ENCODE peak calls at places on chromosomes 12 and 14, in seven cellular contexts. One of them, this sample, is unnamed.

GRCh38 chr12:25840678-25841077 is 117.8 kb upstream of the RASSF8 start:
- DNase-seq in bronchial epithelial cell: no peak
- DNase-seq in transverse colon: no peak
- DNase-seq in mesenchymal stem cell: no peak
- DNase-seq in RWPE2: no peak
- DNase-seq in neural progenitor cell: no peak
- DNase-seq in mammary epithelial cell: no peak
- DNase-seq in this sample: no peak

GRCh38 chr12:110245278-110245868 is 35.7 kb upstream of the ATP2A2 start:
- DNase-seq in bronchial epithelial cell: no peak
- DNase-seq in transverse colon: peak; percentile 81
- DNase-seq in mesenchymal stem cell: no peak
- DNase-seq in RWPE2: no peak
- DNase-seq in neural progenitor cell: peak; percentile 55
- DNase-seq in mammary epithelial cell: no peak
- DNase-seq in this sample: no peak

GRCh38 chr12:71840226-71840847 is 778 bp downstream of the TBC1D15 start:
- DNase-seq in bronchial epithelial cell: peak; percentile 92
- DNase-seq in transverse colon: no peak
- DNase-seq in mesenchymal stem cell: peak; percentile 95
- DNase-seq in RWPE2: no peak
- DNase-seq in neural progenitor cell: no peak
- DNase-seq in mammary epithelial cell: peak; percentile 86
- DNase-seq in this sample: no peak

GRCh38 chr14:65255029-65255545 is 152.8 kb upstream of the MAX start:
- DNase-seq in bronchial epithelial cell: peak; percentile 96
- DNase-seq in transverse colon: no peak
- DNase-seq in mesenchymal stem cell: peak; percentile 63
- DNase-seq in RWPE2: no peak
- DNase-seq in neural progenitor cell: no peak
- DNase-seq in mammary epithelial cell: peak; percentile 97
- DNase-seq in this sample: no peak

GRCh38 chr14:75724414-75725204 is 63.6 kb downstream of the TTLL5 start:
- DNase-seq in bronchial epithelial cell: no peak
- DNase-seq in transverse colon: no peak
- DNase-seq in mesenchymal stem cell: no peak
- DNase-seq in RWPE2: no peak
- DNase-seq in neural progenitor cell: no peak
- DNase-seq in mammary epithelial cell: no peak
- DNase-seq in this sample: no peak

GRCh38 chr12:130186631-130187269 is 24.5 kb downstream of the FZD10 start:
- DNase-seq in bronchial epithelial cell: peak; percentile 90
- DNase-seq in transverse colon: no peak
- DNase-seq in mesenchymal stem cell: no peak
- DNase-seq in RWPE2: peak; percentile 91
- DNase-seq in neural progenitor cell: no peak
- DNase-seq in mammary epithelial cell: peak; percentile 12
- DNase-seq in this sample: no peak

GRCh38 chr12:9064201-9064814 is 51.4 kb downstream of the A2M start:
- DNase-seq in bronchial epithelial cell: peak; percentile 60
- DNase-seq in transverse colon: peak; percentile 67
- DNase-seq in mesenchymal stem cell: peak; percentile 65
- DNase-seq in RWPE2: no peak
- DNase-seq in neural progenitor cell: peak; percentile 83
- DNase-seq in mammary epithelial cell: peak; percentile 62
- DNase-seq in this sample: peak; percentile 70

GRCh38 chr12:129719426-129719825 is 184.4 kb downstream of the TMEM132D start:
- DNase-seq in bronchial epithelial cell: no peak
- DNase-seq in transverse colon: no peak
- DNase-seq in mesenchymal stem cell: no peak
- DNase-seq in RWPE2: no peak
- DNase-seq in neural progenitor cell: no peak
- DNase-seq in mammary epithelial cell: no peak
- DNase-seq in this sample: no peak

GRCh38 chr12:67517181-67517887 is 131.2 kb upstream of the DYRK2 start:
- DNase-seq in bronchial epithelial cell: peak; percentile 99
- DNase-seq in transverse colon: peak; percentile 23
- DNase-seq in mesenchymal stem cell: no peak
- DNase-seq in RWPE2: peak; percentile 75
- DNase-seq in neural progenitor cell: no peak
- DNase-seq in mammary epithelial cell: peak; percentile 96
- DNase-seq in this sample: peak; percentile 65

GRCh38 chr12:116236986-116237385 is 40.5 kb downstream of the MED13L start:
- DNase-seq in bronchial epithelial cell: no peak
- DNase-seq in transverse colon: no peak
- DNase-seq in mesenchymal stem cell: no peak
- DNase-seq in RWPE2: no peak
- DNase-seq in neural progenitor cell: peak; percentile 29
- DNase-seq in mammary epithelial cell: no peak
- DNase-seq in this sample: no peak

GRCh38 chr12:17759982-17760381 is 330.0 kb downstream of the RERGL start:
- DNase-seq in bronchial epithelial cell: no peak
- DNase-seq in transverse colon: no peak
- DNase-seq in mesenchymal stem cell: no peak
- DNase-seq in RWPE2: no peak
- DNase-seq in neural progenitor cell: no peak
- DNase-seq in mammary epithelial cell: no peak
- DNase-seq in this sample: no peak

GRCh38 chr12:80714055-80714454 is 2.7 kb upstream of the MYF5 start:
- DNase-seq in bronchial epithelial cell: no peak
- DNase-seq in transverse colon: no peak
- DNase-seq in mesenchymal stem cell: peak; percentile 37
- DNase-seq in RWPE2: no peak
- DNase-seq in neural progenitor cell: peak; percentile 73
- DNase-seq in mammary epithelial cell: no peak
- DNase-seq in this sample: no peak

GRCh38 chr14:23183479-23183878 is at the start of gene SLC7A8:
- DNase-seq in bronchial epithelial cell: no peak
- DNase-seq in transverse colon: peak; percentile 67
- DNase-seq in mesenchymal stem cell: no peak
- DNase-seq in RWPE2: no peak
- DNase-seq in neural progenitor cell: peak; percentile 85
- DNase-seq in mammary epithelial cell: no peak
- DNase-seq in this sample: peak; percentile 80

GRCh38 chr14:101559624-101560533 is 1.4 kb upstream of the DIO3 start:
- DNase-seq in bronchial epithelial cell: no peak
- DNase-seq in transverse colon: peak; percentile 48
- DNase-seq in mesenchymal stem cell: no peak
- DNase-seq in RWPE2: no peak
- DNase-seq in neural progenitor cell: peak; percentile 84
- DNase-seq in mammary epithelial cell: no peak
- DNase-seq in this sample: no peak

GRCh38 chr12:97426485-97427116 is 36.0 kb upstream of the RMST start:
- DNase-seq in bronchial epithelial cell: no peak
- DNase-seq in transverse colon: no peak
- DNase-seq in mesenchymal stem cell: no peak
- DNase-seq in RWPE2: no peak
- DNase-seq in neural progenitor cell: no peak
- DNase-seq in mammary epithelial cell: no peak
- DNase-seq in this sample: peak; percentile 25

GRCh38 chr12:88237954-88238353 is 95.8 kb downstream of the TMTC3 start:
- DNase-seq in bronchial epithelial cell: peak; percentile 92
- DNase-seq in transverse colon: no peak
- DNase-seq in mesenchymal stem cell: peak; percentile 67
- DNase-seq in RWPE2: no peak
- DNase-seq in neural progenitor cell: no peak
- DNase-seq in mammary epithelial cell: peak; percentile 82
- DNase-seq in this sample: no peak

GRCh38 chr12:53251477-53252348 is 16.4 kb upstream of the ESPL1 start:
- DNase-seq in bronchial epithelial cell: peak; percentile 71
- DNase-seq in transverse colon: peak; percentile 80
- DNase-seq in mesenchymal stem cell: peak; percentile 73
- DNase-seq in RWPE2: no peak
- DNase-seq in neural progenitor cell: peak; percentile 96
- DNase-seq in mammary epithelial cell: peak; percentile 72
- DNase-seq in this sample: peak; percentile 87

GRCh38 chr12:120817559-120818330 is 86.4 kb downstream of the SPPL3 start:
- DNase-seq in bronchial epithelial cell: no peak
- DNase-seq in transverse colon: no peak
- DNase-seq in mesenchymal stem cell: no peak
- DNase-seq in RWPE2: no peak
- DNase-seq in neural progenitor cell: no peak
- DNase-seq in mammary epithelial cell: no peak
- DNase-seq in this sample: no peak

GRCh38 chr12:48180424-48180823 is 3.0 kb upstream of the CCDC184 start:
- DNase-seq in bronchial epithelial cell: no peak
- DNase-seq in transverse colon: no peak
- DNase-seq in mesenchymal stem cell: no peak
- DNase-seq in RWPE2: no peak
- DNase-seq in neural progenitor cell: no peak
- DNase-seq in mammary epithelial cell: no peak
- DNase-seq in this sample: no peak

GRCh38 chr14:69398053-69398817 is at the start of the genes ERH and SLC39A9:
- DNase-seq in bronchial epithelial cell: peak; percentile 93
- DNase-seq in transverse colon: peak; percentile 96
- DNase-seq in mesenchymal stem cell: peak; percentile 99
- DNase-seq in RWPE2: peak; percentile 98
- DNase-seq in neural progenitor cell: peak; percentile 97
- DNase-seq in mammary epithelial cell: peak; percentile 96
- DNase-seq in this sample: peak; percentile 97

GRCh38 chr14:69395929-69396328 is 2.2 kb downstream of the ERH start:
- DNase-seq in bronchial epithelial cell: no peak
- DNase-seq in transverse colon: no peak
- DNase-seq in mesenchymal stem cell: no peak
- DNase-seq in RWPE2: no peak
- DNase-seq in neural progenitor cell: no peak
- DNase-seq in mammary epithelial cell: no peak
- DNase-seq in this sample: no peak

GRCh38 chr14:69399750-69400149 is 1.3 kb downstream of the SLC39A9 start:
- DNase-seq in bronchial epithelial cell: no peak
- DNase-seq in transverse colon: no peak
- DNase-seq in mesenchymal stem cell: no peak
- DNase-seq in RWPE2: no peak
- DNase-seq in neural progenitor cell: no peak
- DNase-seq in mammary epithelial cell: no peak
- DNase-seq in this sample: no peak

GRCh38 chr14:69398818-69399210 is 322 bp downstream of the SLC39A9 start:
- DNase-seq in bronchial epithelial cell: no peak
- DNase-seq in transverse colon: no peak
- DNase-seq in mesenchymal stem cell: no peak
- DNase-seq in RWPE2: no peak
- DNase-seq in neural progenitor cell: no peak
- DNase-seq in mammary epithelial cell: no peak
- DNase-seq in this sample: no peak

DNA sequence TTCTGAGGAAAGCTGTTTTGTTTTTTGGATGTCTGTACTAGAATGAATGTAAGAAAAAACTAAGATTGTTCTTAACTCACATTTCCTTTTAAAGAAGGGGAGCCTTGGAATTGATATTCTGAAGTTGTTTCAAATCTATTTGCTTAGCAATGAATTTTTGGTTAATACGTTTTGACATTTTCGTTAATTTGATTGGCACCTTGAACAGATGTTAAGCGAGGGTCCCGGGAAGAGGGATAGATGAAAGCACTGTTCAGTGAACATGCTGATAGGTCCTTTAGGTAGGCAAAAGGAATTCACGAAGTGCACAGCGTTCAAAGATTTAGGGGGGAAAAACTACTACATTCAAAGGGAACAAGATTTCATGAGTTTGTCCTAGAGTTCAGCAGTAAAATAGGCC is 1.7 kb downstream of the SLC39A9 start:
- DNase-seq in bronchial epithelial cell: no peak
- DNase-seq in transverse colon: no peak
- DNase-seq in mesenchymal stem cell: no peak
- DNase-seq in RWPE2: no peak
- DNase-seq in neural progenitor cell: no peak
- DNase-seq in mammary epithelial cell: no peak
- DNase-seq in this sample: no peak
- H3K4me3 ChIP-seq in bronchial epithelial cell: peak overlapping the region; percentile 94
- H3K4me3 ChIP-seq in transverse colon: no peak overlapping the region
- H3K4me3 ChIP-seq in mesenchymal stem cell: no peak overlapping the region
- H3K4me3 ChIP-seq in RWPE2: peak overlapping the region; percentile 86
- H3K4me3 ChIP-seq in neural progenitor cell: peak overlapping the region; percentile 93
- H3K4me3 ChIP-seq in mammary epithelial cell: peak overlapping the region; percentile 75
- H3K4me3 ChIP-seq in this sample: peak overlapping the region; percentile 94

DNA sequence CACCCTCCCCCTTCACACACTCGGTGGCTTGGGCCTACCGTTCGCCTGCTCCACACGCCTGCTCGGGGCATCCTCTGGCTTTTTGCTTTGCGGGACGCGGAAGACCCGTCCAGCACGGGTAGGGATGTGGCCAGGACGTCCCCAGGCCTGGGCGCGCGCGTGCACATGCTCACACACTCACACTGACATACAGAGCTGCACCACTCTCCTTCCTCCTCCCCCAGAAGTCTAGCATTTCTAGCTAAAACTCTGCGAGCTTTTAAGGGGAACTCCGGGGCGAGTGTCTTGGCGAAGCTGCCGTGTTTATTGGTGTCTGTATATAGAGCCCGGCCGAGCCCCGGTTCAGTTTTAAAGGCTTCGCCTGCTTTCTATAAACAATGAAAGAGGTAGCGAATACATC is 5.0 kb downstream of the TBX5 start:
- DNase-seq in bronchial epithelial cell: no peak
- DNase-seq in transverse colon: no peak
- DNase-seq in mesenchymal stem cell: no peak
- DNase-seq in RWPE2: no peak
- DNase-seq in neural progenitor cell: peak; percentile 48
- DNase-seq in mammary epithelial cell: no peak
- DNase-seq in this sample: no peak
- H3K4me3 ChIP-seq in bronchial epithelial cell: no peak overlapping the region
- H3K4me3 ChIP-seq in transverse colon: no peak overlapping the region
- H3K4me3 ChIP-seq in mesenchymal stem cell: no peak overlapping the region
- H3K4me3 ChIP-seq in RWPE2: no peak overlapping the region
- H3K4me3 ChIP-seq in neural progenitor cell: no peak overlapping the region
- H3K4me3 ChIP-seq in mammary epithelial cell: no peak overlapping the region
- H3K4me3 ChIP-seq in this sample: no peak overlapping the region

DNA sequence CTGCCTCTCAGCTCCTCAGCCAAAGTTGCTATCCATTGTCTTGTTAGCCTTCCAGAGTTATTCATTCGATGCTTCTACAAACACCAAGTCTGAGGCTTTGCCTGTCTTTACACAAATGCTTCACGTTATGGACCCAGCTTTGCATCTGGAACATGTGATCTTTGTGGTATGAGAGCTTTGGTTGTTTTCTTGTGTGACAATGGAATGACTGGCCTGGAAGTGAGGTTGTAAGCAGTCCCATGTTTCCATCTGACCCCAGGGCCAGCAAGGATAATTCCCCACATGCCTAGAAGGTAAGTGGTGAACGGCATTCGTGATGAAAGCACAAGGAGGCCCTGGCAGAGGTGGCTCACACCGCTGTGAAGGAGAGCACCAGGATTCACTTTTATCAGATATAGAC is 866.7 kb upstream of the TMEM132C start:
- DNase-seq in bronchial epithelial cell: no peak
- DNase-seq in transverse colon: no peak
- DNase-seq in mesenchymal stem cell: no peak
- DNase-seq in RWPE2: no peak
- DNase-seq in neural progenitor cell: no peak
- DNase-seq in mammary epithelial cell: peak; percentile 10
- DNase-seq in this sample: no peak
- H3K4me3 ChIP-seq in bronchial epithelial cell: no peak overlapping the region
- H3K4me3 ChIP-seq in transverse colon: no peak overlapping the region
- H3K4me3 ChIP-seq in mesenchymal stem cell: no peak overlapping the region
- H3K4me3 ChIP-seq in RWPE2: no peak overlapping the region
- H3K4me3 ChIP-seq in neural progenitor cell: no peak overlapping the region
- H3K4me3 ChIP-seq in mammary epithelial cell: no peak overlapping the region
- H3K4me3 ChIP-seq in this sample: no peak overlapping the region

DNA sequence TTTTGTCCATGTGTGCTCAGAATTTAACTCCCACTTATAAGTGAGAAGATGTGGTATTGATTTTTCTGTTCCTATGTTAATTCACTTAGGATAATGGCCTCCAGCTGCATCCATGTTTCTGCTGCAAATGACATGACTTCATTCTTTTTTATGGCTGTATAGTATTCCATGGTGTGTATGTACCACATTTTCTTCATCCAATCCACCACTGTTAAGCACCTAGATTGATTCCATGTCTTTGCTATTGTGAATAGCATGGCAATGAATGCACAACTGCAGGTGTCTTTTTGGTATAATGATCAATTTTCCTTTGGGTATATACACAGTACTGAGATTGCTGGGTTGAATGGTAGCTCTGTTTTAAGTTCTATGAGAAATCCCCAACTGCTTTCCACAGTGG is 657.7 kb downstream of the ETNK1 start:
- DNase-seq in bronchial epithelial cell: no peak
- DNase-seq in transverse colon: no peak
- DNase-seq in mesenchymal stem cell: no peak
- DNase-seq in RWPE2: no peak
- DNase-seq in neural progenitor cell: no peak
- DNase-seq in mammary epithelial cell: no peak
- DNase-seq in this sample: no peak
- H3K4me3 ChIP-seq in bronchial epithelial cell: no peak overlapping the region
- H3K4me3 ChIP-seq in transverse colon: no peak overlapping the region
- H3K4me3 ChIP-seq in mesenchymal stem cell: no peak overlapping the region
- H3K4me3 ChIP-seq in RWPE2: no peak overlapping the region
- H3K4me3 ChIP-seq in neural progenitor cell: no peak overlapping the region
- H3K4me3 ChIP-seq in mammary epithelial cell: no peak overlapping the region
- H3K4me3 ChIP-seq in this sample: no peak overlapping the region